ENCODE peak calls at places on chromosomes 13 and 19, in nine cellular contexts. One of them, this sample, is unnamed.

GRCh38 chr13:25874907-25875306 is 176.9 kb downstream of the SHISA2 start:
- DNase-seq in CD8-positive, alpha-beta memory T cell: peak; percentile 28
- DNase-seq in right atrium auricular region: no peak
- DNase-seq in ascending aorta: no peak
- DNase-seq in GM23248: no peak
- DNase-seq in uterus: no peak
- DNase-seq in astrocyte: no peak
- DNase-seq in BE2C: no peak
- DNase-seq in mammary epithelial cell: no peak
- DNase-seq in this sample: no peak

GRCh38 chr19:664913-665443 is 2.0 kb upstream of the RNF126 start:
- DNase-seq in CD8-positive, alpha-beta memory T cell: peak; percentile 78
- DNase-seq in right atrium auricular region: peak; percentile 85
- DNase-seq in ascending aorta: no peak
- DNase-seq in GM23248: peak; percentile 79
- DNase-seq in uterus: peak; percentile 83
- DNase-seq in astrocyte: peak; percentile 46
- DNase-seq in BE2C: peak; percentile 95
- DNase-seq in mammary epithelial cell: peak; percentile 48
- DNase-seq in this sample: no peak

GRCh38 chr13:36915891-36916640 is 4.0 kb downstream of the SMAD9 start:
- DNase-seq in CD8-positive, alpha-beta memory T cell: no peak
- DNase-seq in right atrium auricular region: no peak
- DNase-seq in ascending aorta: no peak
- DNase-seq in GM23248: no peak
- DNase-seq in uterus: no peak
- DNase-seq in astrocyte: no peak
- DNase-seq in BE2C: peak; percentile 52
- DNase-seq in mammary epithelial cell: no peak
- DNase-seq in this sample: no peak

GRCh38 chr19:55503447-55504251 is 15.4 kb downstream of the SSC5D start:
- DNase-seq in CD8-positive, alpha-beta memory T cell: peak; percentile 90
- DNase-seq in right atrium auricular region: peak; percentile 93
- DNase-seq in ascending aorta: peak; percentile 73
- DNase-seq in GM23248: peak; percentile 93
- DNase-seq in uterus: peak; percentile 92
- DNase-seq in astrocyte: peak; percentile 72
- DNase-seq in BE2C: peak; percentile 95
- DNase-seq in mammary epithelial cell: peak; percentile 84
- DNase-seq in this sample: peak; percentile 98

GRCh38 chr13:31978021-31978420 is 53.6 kb upstream of the FRY start:
- DNase-seq in CD8-positive, alpha-beta memory T cell: no peak
- DNase-seq in right atrium auricular region: no peak
- DNase-seq in ascending aorta: no peak
- DNase-seq in GM23248: no peak
- DNase-seq in uterus: no peak
- DNase-seq in astrocyte: peak; percentile 19
- DNase-seq in BE2C: no peak
- DNase-seq in mammary epithelial cell: peak; percentile 64
- DNase-seq in this sample: no peak

GRCh38 chr13:51811920-51812328 is 8.0 kb upstream of the DHRS12 start:
- DNase-seq in CD8-positive, alpha-beta memory T cell: no peak
- DNase-seq in right atrium auricular region: no peak
- DNase-seq in ascending aorta: no peak
- DNase-seq in GM23248: no peak
- DNase-seq in uterus: no peak
- DNase-seq in astrocyte: no peak
- DNase-seq in BE2C: no peak
- DNase-seq in mammary epithelial cell: peak; percentile 40
- DNase-seq in this sample: no peak

GRCh38 chr19:3116621-3117020 is 19.2 kb upstream of the GNA15 start:
- DNase-seq in CD8-positive, alpha-beta memory T cell: no peak
- DNase-seq in right atrium auricular region: no peak
- DNase-seq in ascending aorta: no peak
- DNase-seq in GM23248: no peak
- DNase-seq in uterus: no peak
- DNase-seq in astrocyte: no peak
- DNase-seq in BE2C: no peak
- DNase-seq in mammary epithelial cell: no peak
- DNase-seq in this sample: no peak

GRCh38 chr13:46515793-46516192 is 37.2 kb upstream of the LRCH1 start:
- DNase-seq in CD8-positive, alpha-beta memory T cell: no peak
- DNase-seq in right atrium auricular region: no peak
- DNase-seq in ascending aorta: no peak
- DNase-seq in GM23248: no peak
- DNase-seq in uterus: no peak
- DNase-seq in astrocyte: no peak
- DNase-seq in BE2C: no peak
- DNase-seq in mammary epithelial cell: no peak
- DNase-seq in this sample: no peak

GRCh38 chr13:27573265-27573664 is 47.1 kb downstream of the LNX2 start:
- DNase-seq in CD8-positive, alpha-beta memory T cell: no peak
- DNase-seq in right atrium auricular region: no peak
- DNase-seq in ascending aorta: no peak
- DNase-seq in GM23248: peak; percentile 9
- DNase-seq in uterus: no peak
- DNase-seq in astrocyte: peak; percentile 27
- DNase-seq in BE2C: no peak
- DNase-seq in mammary epithelial cell: peak; percentile 76
- DNase-seq in this sample: no peak

GRCh38 chr19:19185853-19186728 is 5.9 kb downstream of the BORCS8 start:
- DNase-seq in CD8-positive, alpha-beta memory T cell: peak; percentile 50
- DNase-seq in right atrium auricular region: no peak
- DNase-seq in ascending aorta: no peak
- DNase-seq in GM23248: peak; percentile 51
- DNase-seq in uterus: no peak
- DNase-seq in astrocyte: peak; percentile 13
- DNase-seq in BE2C: peak; percentile 73
- DNase-seq in mammary epithelial cell: peak; percentile 25
- DNase-seq in this sample: no peak

DNA sequence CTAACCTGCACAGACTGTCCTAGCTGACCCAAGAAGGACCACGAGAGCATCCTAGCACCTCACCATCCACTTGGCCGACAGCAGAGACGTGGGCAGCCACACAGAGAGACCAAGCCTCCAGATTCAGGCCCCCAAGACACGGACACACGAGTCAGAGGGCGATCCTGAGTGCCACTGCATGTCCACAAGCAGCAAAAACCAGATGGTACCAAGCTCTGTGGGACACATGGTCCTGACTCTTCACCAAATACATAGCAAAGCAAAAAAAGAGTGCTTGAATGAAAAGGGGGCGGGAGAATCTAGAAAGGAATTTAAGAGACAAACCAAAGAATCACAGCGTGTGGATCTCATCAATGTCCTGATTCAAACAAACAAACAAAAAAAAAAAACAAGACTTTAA is 45.2 kb downstream of the MLLT1 start:
- DNase-seq in CD8-positive, alpha-beta memory T cell: no peak
- DNase-seq in right atrium auricular region: no peak
- DNase-seq in ascending aorta: no peak
- DNase-seq in GM23248: peak; percentile 36
- DNase-seq in uterus: no peak
- DNase-seq in astrocyte: no peak
- DNase-seq in BE2C: no peak
- DNase-seq in mammary epithelial cell: no peak
- DNase-seq in this sample: no peak
- H3K4me1 ChIP-seq in CD8-positive, alpha-beta memory T cell: peaks cover 7% of the 10 kb centered on the region
- H3K4me1 ChIP-seq in right atrium auricular region: peaks cover 80% of the 10 kb centered on the region
- H3K4me1 ChIP-seq in ascending aorta: peaks cover 47% of the 10 kb centered on the region
- H3K4me1 ChIP-seq in GM23248: peaks cover 53% of the 10 kb centered on the region
- H3K4me1 ChIP-seq in uterus: peaks cover 29% of the 10 kb centered on the region
- H3K4me1 ChIP-seq in astrocyte: peaks cover 53% of the 10 kb centered on the region
- H3K4me1 ChIP-seq in BE2C: peaks cover 42% of the 10 kb centered on the region
- H3K4me1 ChIP-seq in mammary epithelial cell: peaks cover 65% of the 10 kb centered on the region
- H3K4me1 ChIP-seq in this sample: peaks cover 75% of the 10 kb centered on the region

GRCh38 chr19:47112664-47113445 is 721 bp downstream of the ZC3H4 start:
- DNase-seq in CD8-positive, alpha-beta memory T cell: peak; percentile 100
- DNase-seq in right atrium auricular region: peak; percentile 99
- DNase-seq in ascending aorta: peak; percentile 98
- DNase-seq in GM23248: peak; percentile 100
- DNase-seq in uterus: peak; percentile 100
- DNase-seq in astrocyte: peak; percentile 96
- DNase-seq in BE2C: peak; percentile 99
- DNase-seq in mammary epithelial cell: peak; percentile 99
- DNase-seq in this sample: peak; percentile 100
- H3K4me3 ChIP-seq in CD8-positive, alpha-beta memory T cell: peak overlapping the region; percentile 84
- H3K4me3 ChIP-seq in right atrium auricular region: peak overlapping the region; percentile 76
- H3K4me3 ChIP-seq in ascending aorta: peak overlapping the region; percentile 97
- H3K4me3 ChIP-seq in GM23248: peak overlapping the region; percentile 78
- H3K4me3 ChIP-seq in uterus: peak overlapping the region; percentile 84
- H3K4me3 ChIP-seq in astrocyte: peak overlapping the region; percentile 90
- H3K4me3 ChIP-seq in BE2C: peak overlapping the region; percentile 99
- H3K4me3 ChIP-seq in mammary epithelial cell: peak overlapping the region; percentile 81
- H3K4me3 ChIP-seq in this sample: peak overlapping the region; percentile 94

GRCh38 chr13:40637644-40638043 is 28.8 kb downstream of the FOXO1 start:
- DNase-seq in CD8-positive, alpha-beta memory T cell: no peak
- DNase-seq in right atrium auricular region: no peak
- DNase-seq in ascending aorta: no peak
- DNase-seq in GM23248: no peak
- DNase-seq in uterus: no peak
- DNase-seq in astrocyte: no peak
- DNase-seq in BE2C: no peak
- DNase-seq in mammary epithelial cell: no peak
- DNase-seq in this sample: no peak

GRCh38 chr13:40635315-40635995 is 31.0 kb downstream of the FOXO1 start:
- DNase-seq in CD8-positive, alpha-beta memory T cell: no peak
- DNase-seq in right atrium auricular region: no peak
- DNase-seq in ascending aorta: no peak
- DNase-seq in GM23248: no peak
- DNase-seq in uterus: no peak
- DNase-seq in astrocyte: no peak
- DNase-seq in BE2C: no peak
- DNase-seq in mammary epithelial cell: no peak
- DNase-seq in this sample: peak; percentile 83

GRCh38 chr13:40640845-40641458 is 25.5 kb downstream of the FOXO1 start:
- DNase-seq in CD8-positive, alpha-beta memory T cell: no peak
- DNase-seq in right atrium auricular region: no peak
- DNase-seq in ascending aorta: no peak
- DNase-seq in GM23248: no peak
- DNase-seq in uterus: no peak
- DNase-seq in astrocyte: no peak
- DNase-seq in BE2C: no peak
- DNase-seq in mammary epithelial cell: peak; percentile 82
- DNase-seq in this sample: no peak

GRCh38 chr13:40640202-40640601 is 26.2 kb downstream of the FOXO1 start:
- DNase-seq in CD8-positive, alpha-beta memory T cell: no peak
- DNase-seq in right atrium auricular region: no peak
- DNase-seq in ascending aorta: no peak
- DNase-seq in GM23248: no peak
- DNase-seq in uterus: no peak
- DNase-seq in astrocyte: no peak
- DNase-seq in BE2C: no peak
- DNase-seq in mammary epithelial cell: no peak
- DNase-seq in this sample: no peak

DNA sequence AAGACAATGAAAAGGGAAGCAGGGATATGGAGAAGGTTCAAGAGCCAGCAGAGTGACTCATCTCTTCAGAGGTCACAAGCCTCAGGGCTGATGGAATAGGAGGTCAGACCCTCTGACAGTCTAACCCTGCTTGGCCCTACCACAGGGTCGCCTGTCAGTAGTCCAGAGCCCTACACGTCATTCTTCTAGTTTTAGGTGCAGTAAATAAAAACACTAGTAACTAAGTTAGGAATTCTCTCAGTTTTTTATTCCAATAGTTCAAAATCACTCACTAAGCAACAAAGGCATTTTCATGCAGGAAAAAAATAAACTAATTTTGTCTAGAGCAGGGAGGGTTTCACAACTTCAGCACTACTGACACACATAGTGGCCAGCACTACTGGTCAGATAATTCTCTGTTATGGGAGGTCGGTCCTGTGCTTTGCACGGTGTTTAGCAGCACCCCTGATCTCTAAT is 27.2 kb downstream of the FOXO1 start:
- DNase-seq in CD8-positive, alpha-beta memory T cell: no peak
- DNase-seq in right atrium auricular region: no peak
- DNase-seq in ascending aorta: no peak
- DNase-seq in GM23248: peak; percentile 53
- DNase-seq in uterus: no peak
- DNase-seq in astrocyte: no peak
- DNase-seq in BE2C: no peak
- DNase-seq in mammary epithelial cell: no peak
- DNase-seq in this sample: no peak
- H3K4me1 ChIP-seq in CD8-positive, alpha-beta memory T cell: peaks cover 90% of the 10 kb centered on the region
- H3K4me1 ChIP-seq in right atrium auricular region: peaks cover 46% of the 10 kb centered on the region
- H3K4me1 ChIP-seq in ascending aorta: peaks cover 33% of the 10 kb centered on the region
- H3K4me1 ChIP-seq in GM23248: peaks cover 11% of the 10 kb centered on the region
- H3K4me1 ChIP-seq in uterus: peaks cover 4% of the 10 kb centered on the region
- H3K4me1 ChIP-seq in astrocyte: no peaks in the 10 kb centered on the region
- H3K4me1 ChIP-seq in BE2C: no peaks in the 10 kb centered on the region
- H3K4me1 ChIP-seq in mammary epithelial cell: peaks cover 4% of the 10 kb centered on the region
- H3K4me1 ChIP-seq in this sample: peaks cover 94% of the 10 kb centered on the region

GRCh38 chr13:77391475-77391874 is 64.6 kb upstream of the MYCBP2 start:
- DNase-seq in CD8-positive, alpha-beta memory T cell: no peak
- DNase-seq in right atrium auricular region: no peak
- DNase-seq in ascending aorta: no peak
- DNase-seq in GM23248: no peak
- DNase-seq in uterus: no peak
- DNase-seq in astrocyte: no peak
- DNase-seq in BE2C: no peak
- DNase-seq in mammary epithelial cell: no peak
- DNase-seq in this sample: no peak

GRCh38 chr13:77387607-77388200 is 60.8 kb upstream of the MYCBP2 start:
- DNase-seq in CD8-positive, alpha-beta memory T cell: no peak
- DNase-seq in right atrium auricular region: no peak
- DNase-seq in ascending aorta: no peak
- DNase-seq in GM23248: peak; percentile 24
- DNase-seq in uterus: no peak
- DNase-seq in astrocyte: no peak
- DNase-seq in BE2C: no peak
- DNase-seq in mammary epithelial cell: no peak
- DNase-seq in this sample: no peak

GRCh38 chr13:77389617-77389984 is 62.7 kb upstream of the MYCBP2 start:
- DNase-seq in CD8-positive, alpha-beta memory T cell: no peak
- DNase-seq in right atrium auricular region: no peak
- DNase-seq in ascending aorta: no peak
- DNase-seq in GM23248: no peak
- DNase-seq in uterus: no peak
- DNase-seq in astrocyte: no peak
- DNase-seq in BE2C: no peak
- DNase-seq in mammary epithelial cell: no peak
- DNase-seq in this sample: no peak

GRCh38 chr13:77388944-77389616 is 62.2 kb upstream of the MYCBP2 start:
- DNase-seq in CD8-positive, alpha-beta memory T cell: no peak
- DNase-seq in right atrium auricular region: no peak
- DNase-seq in ascending aorta: no peak
- DNase-seq in GM23248: peak; percentile 43
- DNase-seq in uterus: no peak
- DNase-seq in astrocyte: no peak
- DNase-seq in BE2C: no peak
- DNase-seq in mammary epithelial cell: no peak
- DNase-seq in this sample: no peak

DNA sequence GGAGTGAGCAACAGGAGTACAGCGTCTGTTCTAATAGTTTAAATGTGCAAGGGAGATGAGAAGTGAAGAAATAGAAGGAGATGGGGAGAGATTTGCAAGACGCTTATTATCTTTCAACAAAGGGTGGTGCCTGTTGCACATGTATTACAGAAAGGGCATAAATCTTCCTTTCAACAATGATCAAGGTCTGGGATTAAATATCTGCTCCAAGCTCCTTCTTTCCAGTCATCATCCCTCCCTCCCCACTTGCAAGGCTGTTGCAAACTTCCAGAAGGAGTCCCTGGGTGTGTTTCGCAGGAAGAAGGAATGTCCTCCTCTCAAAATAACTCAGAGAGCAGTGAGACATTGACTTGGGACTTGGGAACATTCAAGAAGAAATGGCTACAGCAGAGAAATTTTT is 63.5 kb upstream of the MYCBP2 start:
- DNase-seq in CD8-positive, alpha-beta memory T cell: no peak
- DNase-seq in right atrium auricular region: no peak
- DNase-seq in ascending aorta: no peak
- DNase-seq in GM23248: peak; percentile 18
- DNase-seq in uterus: no peak
- DNase-seq in astrocyte: no peak
- DNase-seq in BE2C: no peak
- DNase-seq in mammary epithelial cell: no peak
- DNase-seq in this sample: no peak
- H3K4me3 ChIP-seq in CD8-positive, alpha-beta memory T cell: no peak overlapping the region
- H3K4me3 ChIP-seq in right atrium auricular region: no peak overlapping the region
- H3K4me3 ChIP-seq in ascending aorta: no peak overlapping the region
- H3K4me3 ChIP-seq in GM23248: no peak overlapping the region
- H3K4me3 ChIP-seq in uterus: no peak overlapping the region
- H3K4me3 ChIP-seq in astrocyte: no peak overlapping the region
- H3K4me3 ChIP-seq in BE2C: no peak overlapping the region
- H3K4me3 ChIP-seq in mammary epithelial cell: no peak overlapping the region
- H3K4me3 ChIP-seq in this sample: no peak overlapping the region

This sample was measured in esophagus muscularis mucosa.